ENCODE peak calls at places on chromosomes 5 and 9, in eight cellular contexts. Y, S, U, N, I, V, D and E are unnamed samples.

GRCh38 chr5:1152771-1153282 is 41.0 kb upstream of the SLC12A7 start:
- DNase-seq in D (no peak), V (peak; percentile 60), I (no peak), S (no peak), U (peak; percentile 43), N (no peak), Y (no peak), E (no peak)

GRCh38 chr9:101711330-101711941 is 27.0 kb downstream of the GRIN3A start:
- DNase-seq in Y (no peak), S (peak; percentile 23), N (no peak), V (peak; percentile 4), U (peak; percentile 35), I (no peak), D (no peak), E (no peak)

GRCh38 chr9:135821733-135822382 is 85.5 kb downstream of the CAMSAP1 start:
- DNase-seq in Y (no peak), D (peak; percentile 58), U (no peak), N (no peak), V (no peak), I (no peak), S (no peak), E (no peak)

GRCh38 chr9:92561374-92562329 is 25.9 kb upstream of the ECM2 start:
- DNase-seq in D (no peak), I (no peak), U (no peak), V (peak; percentile 69), N (no peak), S (no peak), Y (peak; percentile 85), E (peak; percentile 39)

GRCh38 chr5:143554194-143554717 is 150.8 kb upstream of the NR3C1 start:
- DNase-seq in N (no peak), I (peak; percentile 99), Y (peak; percentile 96), D (no peak), S (no peak), V (peak; percentile 88), U (no peak), E (peak; percentile 98)

GRCh38 chr5:83567741-83568530 is 96.4 kb downstream of the VCAN start:
- DNase-seq in D (no peak), N (no peak), S (no peak), V (peak; percentile 86), I (peak; percentile 83), Y (peak; percentile 95), U (peak; percentile 24), E (peak; percentile 98)

GRCh38 chr5:72110401-72111013 is 3.2 kb downstream of the MAP1B start:
- DNase-seq in S (no peak), Y (no peak), V (no peak), D (no peak), N (no peak), U (no peak), I (no peak), E (no peak)

GRCh38 chr5:110159202-110159601 is 469.5 kb downstream of the MAN2A1 start:
- DNase-seq in U (no peak), I (no peak), N (no peak), S (no peak), Y (peak; percentile 61), D (no peak), V (peak; percentile 89), E (peak; percentile 31)

GRCh38 chr9:70679845-70680244 is 265.4 kb upstream of the KLF9 start:
- DNase-seq in V (no peak), Y (no peak), S (no peak), U (no peak), D (no peak), I (no peak), N (no peak), E (peak; percentile 68)

GRCh38 chr5:130034872-130035271 is 130.6 kb downstream of the CHSY3 start:
- DNase-seq in D (no peak), N (no peak), Y (peak; percentile 40), V (no peak), U (no peak), S (no peak), I (no peak), E (peak; percentile 7)

GRCh38 chr5:76332620-76333170 is 70.4 kb upstream of the IQGAP2 start:
- DNase-seq in S (no peak), Y (no peak), V (no peak), I (no peak), D (no peak), N (no peak), U (no peak), E (no peak)

GRCh38 chr5:119454171-119454570 is 1.9 kb downstream of the HSD17B4 start:
- DNase-seq in Y (no peak), S (no peak), N (no peak), D (no peak), U (no peak), V (no peak), I (no peak), E (no peak)

GRCh38 chr5:135705941-135706340 is 127.2 kb upstream of the CXCL14 start:
- DNase-seq in D (no peak), N (no peak), I (no peak), V (no peak), Y (no peak), U (peak; percentile 35), S (no peak), E (no peak)

GRCh38 chr9:124894741-124895170 is 32.8 kb downstream of the ARPC5L start:
- DNase-seq in U (no peak), Y (peak; percentile 52), I (peak; percentile 39), D (no peak), S (no peak), V (peak; percentile 39), N (no peak), E (peak; percentile 58)

GRCh38 chr5:149935431-149935901 is 9.1 kb downstream of the PDE6A start:
- DNase-seq in U (no peak), I (no peak), S (no peak), Y (no peak), V (no peak), D (no peak), N (no peak), E (no peak)

GRCh38 chr5:62720036-62720441 is 141.4 kb downstream of the LRRC70 start:
- DNase-seq in N (no peak), Y (peak; percentile 4), U (peak; percentile 46), D (peak; percentile 71), V (peak; percentile 41), I (peak; percentile 23), S (peak; percentile 44), E (no peak)

GRCh38 chr9:8331507-8331906 is 531.9 kb upstream of the DMAC1 start:
- DNase-seq in N (no peak), I (no peak), D (no peak), U (no peak), S (no peak), V (no peak), Y (no peak), E (no peak)

GRCh38 chr5:57492632-57493031 is 10.0 kb upstream of the ACTBL2 start:
- DNase-seq in I (no peak), D (no peak), S (no peak), V (no peak), N (no peak), U (no peak), Y (peak; percentile 36), E (no peak)

GRCh38 chr5:60516688-60517087 is 183.3 kb downstream of the DEPDC1B start:
- DNase-seq in I (no peak), U (no peak), S (no peak), Y (no peak), N (no peak), V (no peak), D (no peak), E (no peak)

GRCh38 chr5:84487963-84488362 is 103.3 kb upstream of the EDIL3 start:
- DNase-seq in Y (peak; percentile 92), I (no peak), U (no peak), D (no peak), N (no peak), V (no peak), S (no peak), E (peak; percentile 96)

GRCh38 chr5:80186634-80187033 is 69.2 kb downstream of the SERINC5 start:
- DNase-seq in V (peak; percentile 92), S (no peak), U (peak; percentile 73), D (no peak), Y (no peak), N (no peak), I (no peak), E (no peak)

GRCh38 chr5:167064199-167064811 is 1227.1 kb upstream of the WWC1 start:
- DNase-seq in N (no peak), V (no peak), Y (no peak), D (no peak), S (no peak), I (no peak), U (no peak), E (no peak)

DNA sequence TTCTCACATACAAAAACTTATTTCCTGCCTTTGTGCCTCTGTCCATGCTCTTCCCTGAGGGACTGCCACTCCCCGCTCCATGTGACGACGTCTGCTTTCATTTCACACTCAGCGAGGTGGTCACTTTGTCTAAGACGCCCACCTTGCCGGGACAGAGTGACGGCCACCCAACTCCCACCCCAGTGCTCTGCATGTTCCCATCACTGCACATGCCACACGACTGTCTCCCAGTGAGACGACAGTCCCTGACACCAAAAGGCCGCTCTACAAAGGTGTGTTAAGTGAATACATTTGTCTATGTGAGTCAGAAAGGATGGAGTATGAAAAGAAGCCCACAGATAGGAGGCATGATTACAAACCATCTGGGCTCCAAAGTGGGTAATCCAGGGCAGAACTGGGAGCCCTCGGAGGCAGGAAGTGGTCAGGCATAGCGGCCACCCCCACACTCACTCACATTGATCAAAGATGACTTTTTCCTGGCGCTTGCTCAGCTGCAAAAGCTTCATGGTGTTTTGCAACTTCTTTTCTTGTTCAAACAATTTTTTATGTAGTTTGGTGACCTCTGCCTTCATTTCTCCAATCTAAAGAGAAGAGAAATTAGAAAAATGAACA is 185.8 kb downstream of the CDK5RAP2 start:
- DNase-seq in D (no peak), N (peak; percentile 36), I (peak; percentile 90), S (no peak), U (no peak), V (peak; percentile 90), Y (peak; percentile 90), E (peak; percentile 86)
- TF ChIP-seq CTCF in D (no peak), N (no peak), I (peak; percentile 5), S (no peak), U (no peak), V (no peak), Y (no peak), E (no peak)

GRCh38 chr9:111896942-111897830 is 572 bp downstream of the UGCG start:
- DNase-seq in N (peak; percentile 79), U (no peak), S (peak; percentile 77), V (peak; percentile 13), Y (peak; percentile 50), D (peak; percentile 76), I (peak; percentile 15), E (peak; percentile 55)
- TF ChIP-seq CTCF in N (no peak), U (no peak), S (peak; percentile 35), V (no peak), Y (peak; percentile 32), D (no peak), I (peak; percentile 43), E (no peak)

DNA sequence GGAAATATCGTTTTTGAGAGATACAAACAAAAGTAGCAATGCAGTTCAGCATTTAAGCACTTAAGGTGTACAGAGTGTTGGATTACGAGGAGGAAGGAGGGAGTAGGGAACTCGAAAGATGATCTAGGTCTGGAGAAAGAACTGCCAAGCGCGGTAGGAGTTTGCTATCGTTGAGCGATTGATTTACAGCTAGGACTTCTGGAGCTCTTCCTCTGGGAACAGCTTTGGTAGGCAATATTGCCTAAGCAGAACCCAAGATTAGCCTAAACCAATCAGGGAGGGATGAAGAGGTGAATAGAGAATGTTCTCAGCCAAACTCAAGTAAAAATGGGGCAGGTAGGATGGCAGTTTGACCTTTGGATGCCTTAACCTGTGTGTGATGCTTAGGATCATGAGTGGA is 975 bp downstream of the CLTA start:
- DNase-seq in I (no peak), U (no peak), N (no peak), D (no peak), Y (no peak), V (no peak), S (no peak), E (peak; percentile 15)
- TF ChIP-seq CTCF in I (no peak), U (no peak), N (no peak), D (no peak), Y (no peak), V (no peak), S (no peak), E (no peak)

GRCh38 chr9:129875181-129875611 is 39.9 kb downstream of the USP20 start:
- DNase-seq in D (no peak), S (no peak), N (no peak), I (no peak), U (no peak), V (no peak), Y (no peak), E (no peak)
- TF ChIP-seq CTCF in D (peak; percentile 39), S (no peak), N (no peak), I (peak; percentile 59), U (no peak), V (no peak), Y (peak; percentile 15), E (no peak)